ENCODE peak calls at places on chromosome 6, in ten cellular contexts. One of them, this sample, is unnamed.

GRCh38 chr6:111061493-111061892 is 25.8 kb upstream of the SLC16A10 start:
- DNase-seq in keratinocyte: no peak
- DNase-seq in T1000: peak
- DNase-seq in endodermal cell: no peak
- DNase-seq in NCI-H1105: no peak
- DNase-seq in B cell: no peak
- DNase-seq in Ammon's horn: no peak
- DNase-seq in D341Med: no peak
- DNase-seq in AG09309: no peak
- DNase-seq in iris pigment epithelial cell: peak
- DNase-seq in this sample: no peak

GRCh38 chr6:137203256-137203655 is 15.9 kb downstream of the IFNGR1 start:
- DNase-seq in keratinocyte: no peak
- DNase-seq in T1000: no peak
- DNase-seq in endodermal cell: no peak
- DNase-seq in NCI-H1105: no peak
- DNase-seq in B cell: no peak
- DNase-seq in Ammon's horn: no peak
- DNase-seq in D341Med: no peak
- DNase-seq in AG09309: no peak
- DNase-seq in iris pigment epithelial cell: no peak
- DNase-seq in this sample: no peak

GRCh38 chr6:79544299-79544927 is 7.2 kb upstream of the LCA5 start:
- DNase-seq in keratinocyte: no peak
- DNase-seq in T1000: no peak
- DNase-seq in endodermal cell: no peak
- DNase-seq in NCI-H1105: peak
- DNase-seq in B cell: no peak
- DNase-seq in Ammon's horn: peak
- DNase-seq in D341Med: no peak
- DNase-seq in AG09309: no peak
- DNase-seq in iris pigment epithelial cell: peak
- DNase-seq in this sample: no peak

GRCh38 chr6:28212510-28213212 is 12.4 kb upstream of the ZSCAN9 start:
- DNase-seq in keratinocyte: peak
- DNase-seq in T1000: peak
- DNase-seq in endodermal cell: peak
- DNase-seq in NCI-H1105: peak
- DNase-seq in B cell: peak
- DNase-seq in Ammon's horn: peak
- DNase-seq in D341Med: peak
- DNase-seq in AG09309: peak
- DNase-seq in iris pigment epithelial cell: peak
- DNase-seq in this sample: no peak

GRCh38 chr6:170554888-170555137 is 644 bp downstream of the TBP start:
- DNase-seq in keratinocyte: no peak
- DNase-seq in T1000: no peak
- DNase-seq in endodermal cell: no peak
- DNase-seq in NCI-H1105: no peak
- DNase-seq in B cell: no peak
- DNase-seq in Ammon's horn: no peak
- DNase-seq in D341Med: no peak
- DNase-seq in AG09309: no peak
- DNase-seq in iris pigment epithelial cell: no peak
- DNase-seq in this sample: no peak

GRCh38 chr6:10373642-10374359 is 41.1 kb downstream of the TFAP2A start:
- DNase-seq in keratinocyte: no peak
- DNase-seq in T1000: no peak
- DNase-seq in endodermal cell: no peak
- DNase-seq in NCI-H1105: no peak
- DNase-seq in B cell: no peak
- DNase-seq in Ammon's horn: no peak
- DNase-seq in D341Med: no peak
- DNase-seq in AG09309: peak
- DNase-seq in iris pigment epithelial cell: peak
- DNase-seq in this sample: no peak

GRCh38 chr6:143060806-143061596 is at the start of gene AIG1:
- DNase-seq in keratinocyte: no peak
- DNase-seq in T1000: no peak
- DNase-seq in endodermal cell: peak
- DNase-seq in NCI-H1105: peak
- DNase-seq in B cell: peak
- DNase-seq in Ammon's horn: peak
- DNase-seq in D341Med: no peak
- DNase-seq in AG09309: no peak
- DNase-seq in iris pigment epithelial cell: no peak
- DNase-seq in this sample: peak

GRCh38 chr6:107847844-107848802 is 24.0 kb upstream of the SCML4 start:
- DNase-seq in keratinocyte: peak
- DNase-seq in T1000: peak
- DNase-seq in endodermal cell: peak
- DNase-seq in NCI-H1105: peak
- DNase-seq in B cell: peak
- DNase-seq in Ammon's horn: peak
- DNase-seq in D341Med: peak
- DNase-seq in AG09309: peak
- DNase-seq in iris pigment epithelial cell: peak
- DNase-seq in this sample: peak

GRCh38 chr6:46993846-46994245 is 48.3 kb downstream of the ADGRF1 start:
- DNase-seq in keratinocyte: peak
- DNase-seq in T1000: peak
- DNase-seq in endodermal cell: no peak
- DNase-seq in NCI-H1105: no peak
- DNase-seq in B cell: no peak
- DNase-seq in Ammon's horn: no peak
- DNase-seq in D341Med: no peak
- DNase-seq in AG09309: peak
- DNase-seq in iris pigment epithelial cell: peak
- DNase-seq in this sample: no peak

GRCh38 chr6:69487688-69488087 is 309.1 kb downstream of the LMBRD1 start:
- DNase-seq in keratinocyte: no peak
- DNase-seq in T1000: no peak
- DNase-seq in endodermal cell: no peak
- DNase-seq in NCI-H1105: no peak
- DNase-seq in B cell: no peak
- DNase-seq in Ammon's horn: no peak
- DNase-seq in D341Med: no peak
- DNase-seq in AG09309: no peak
- DNase-seq in iris pigment epithelial cell: peak
- DNase-seq in this sample: no peak

GRCh38 chr6:104527761-104528415 is 331.8 kb downstream of the HACE1 start:
- DNase-seq in keratinocyte: no peak
- DNase-seq in T1000: no peak
- DNase-seq in endodermal cell: peak
- DNase-seq in NCI-H1105: no peak
- DNase-seq in B cell: no peak
- DNase-seq in Ammon's horn: peak
- DNase-seq in D341Med: peak
- DNase-seq in AG09309: no peak
- DNase-seq in iris pigment epithelial cell: peak
- DNase-seq in this sample: no peak

GRCh38 chr6:73803562-73804221 is 107.7 kb downstream of the CD109 start:
- DNase-seq in keratinocyte: no peak
- DNase-seq in T1000: no peak
- DNase-seq in endodermal cell: peak
- DNase-seq in NCI-H1105: peak
- DNase-seq in B cell: no peak
- DNase-seq in Ammon's horn: peak
- DNase-seq in D341Med: peak
- DNase-seq in AG09309: peak
- DNase-seq in iris pigment epithelial cell: peak
- DNase-seq in this sample: no peak

GRCh38 chr6:52904562-52905279 is 4.8 kb downstream of the GSTA3 start:
- DNase-seq in keratinocyte: no peak
- DNase-seq in T1000: no peak
- DNase-seq in endodermal cell: peak
- DNase-seq in NCI-H1105: no peak
- DNase-seq in B cell: peak
- DNase-seq in Ammon's horn: no peak
- DNase-seq in D341Med: peak
- DNase-seq in AG09309: no peak
- DNase-seq in iris pigment epithelial cell: peak
- DNase-seq in this sample: no peak

GRCh38 chr6:101445527-101445926 is 52.0 kb downstream of the GRIK2 start:
- DNase-seq in keratinocyte: no peak
- DNase-seq in T1000: no peak
- DNase-seq in endodermal cell: no peak
- DNase-seq in NCI-H1105: no peak
- DNase-seq in B cell: no peak
- DNase-seq in Ammon's horn: peak
- DNase-seq in D341Med: no peak
- DNase-seq in AG09309: peak
- DNase-seq in iris pigment epithelial cell: no peak
- DNase-seq in this sample: no peak

GRCh38 chr6:27867051-27867940 is 44.9 kb downstream of the OR2B2 start:
- DNase-seq in keratinocyte: no peak
- DNase-seq in T1000: no peak
- DNase-seq in endodermal cell: peak
- DNase-seq in NCI-H1105: peak
- DNase-seq in B cell: peak
- DNase-seq in Ammon's horn: peak
- DNase-seq in D341Med: peak
- DNase-seq in AG09309: no peak
- DNase-seq in iris pigment epithelial cell: peak
- DNase-seq in this sample: peak

GRCh38 chr6:39669117-39669690 is 56.0 kb downstream of the KIF6 start:
- DNase-seq in keratinocyte: no peak
- DNase-seq in T1000: no peak
- DNase-seq in endodermal cell: no peak
- DNase-seq in NCI-H1105: no peak
- DNase-seq in B cell: no peak
- DNase-seq in Ammon's horn: no peak
- DNase-seq in D341Med: no peak
- DNase-seq in AG09309: no peak
- DNase-seq in iris pigment epithelial cell: peak
- DNase-seq in this sample: no peak

GRCh38 chr6:133240511-133241087 is 558 bp upstream of the EYA4 start:
- DNase-seq in keratinocyte: no peak
- DNase-seq in T1000: no peak
- DNase-seq in endodermal cell: peak
- DNase-seq in NCI-H1105: no peak
- DNase-seq in B cell: no peak
- DNase-seq in Ammon's horn: no peak
- DNase-seq in D341Med: peak
- DNase-seq in AG09309: no peak
- DNase-seq in iris pigment epithelial cell: peak
- DNase-seq in this sample: no peak

GRCh38 chr6:506508-506907 is 115.0 kb downstream of the IRF4 start:
- DNase-seq in keratinocyte: no peak
- DNase-seq in T1000: no peak
- DNase-seq in endodermal cell: no peak
- DNase-seq in NCI-H1105: no peak
- DNase-seq in B cell: no peak
- DNase-seq in Ammon's horn: no peak
- DNase-seq in D341Med: no peak
- DNase-seq in AG09309: no peak
- DNase-seq in iris pigment epithelial cell: no peak
- DNase-seq in this sample: no peak

GRCh38 chr6:80095600-80095999 is 10.9 kb upstream of the BCKDHB start:
- DNase-seq in keratinocyte: no peak
- DNase-seq in T1000: no peak
- DNase-seq in endodermal cell: no peak
- DNase-seq in NCI-H1105: no peak
- DNase-seq in B cell: no peak
- DNase-seq in Ammon's horn: no peak
- DNase-seq in D341Med: no peak
- DNase-seq in AG09309: no peak
- DNase-seq in iris pigment epithelial cell: no peak
- DNase-seq in this sample: no peak

GRCh38 chr6:111730835-111731234 is 125.2 kb upstream of the TRAF3IP2 start:
- DNase-seq in keratinocyte: no peak
- DNase-seq in T1000: no peak
- DNase-seq in endodermal cell: peak
- DNase-seq in NCI-H1105: no peak
- DNase-seq in B cell: no peak
- DNase-seq in Ammon's horn: peak
- DNase-seq in D341Med: no peak
- DNase-seq in AG09309: no peak
- DNase-seq in iris pigment epithelial cell: no peak
- DNase-seq in this sample: no peak

GRCh38 chr6:25237579-25237978 is 41.6 kb upstream of the CARMIL1 start:
- DNase-seq in keratinocyte: no peak
- DNase-seq in T1000: no peak
- DNase-seq in endodermal cell: no peak
- DNase-seq in NCI-H1105: no peak
- DNase-seq in B cell: no peak
- DNase-seq in Ammon's horn: no peak
- DNase-seq in D341Med: no peak
- DNase-seq in AG09309: peak
- DNase-seq in iris pigment epithelial cell: no peak
- DNase-seq in this sample: no peak

GRCh38 chr6:7787137-7787575 is 61.3 kb downstream of the BMP6 start:
- DNase-seq in keratinocyte: no peak
- DNase-seq in T1000: no peak
- DNase-seq in endodermal cell: no peak
- DNase-seq in NCI-H1105: no peak
- DNase-seq in B cell: no peak
- DNase-seq in Ammon's horn: peak
- DNase-seq in D341Med: no peak
- DNase-seq in AG09309: peak
- DNase-seq in iris pigment epithelial cell: peak
- DNase-seq in this sample: no peak

GRCh38 chr6:2739335-2739734 is 11.4 kb downstream of the MYLK4 start:
- DNase-seq in keratinocyte: no peak
- DNase-seq in T1000: no peak
- DNase-seq in endodermal cell: no peak
- DNase-seq in NCI-H1105: no peak
- DNase-seq in B cell: no peak
- DNase-seq in Ammon's horn: no peak
- DNase-seq in D341Med: no peak
- DNase-seq in AG09309: no peak
- DNase-seq in iris pigment epithelial cell: peak
- DNase-seq in this sample: no peak

GRCh38 chr6:83536034-83536646 is 23.8 kb downstream of the PRSS35 start:
- DNase-seq in keratinocyte: no peak
- DNase-seq in T1000: no peak
- DNase-seq in endodermal cell: peak
- DNase-seq in NCI-H1105: no peak
- DNase-seq in B cell: peak
- DNase-seq in Ammon's horn: peak
- DNase-seq in D341Med: peak
- DNase-seq in AG09309: no peak
- DNase-seq in iris pigment epithelial cell: peak
- DNase-seq in this sample: peak

GRCh38 chr6:38305995-38306681 is 333.6 kb downstream of the BTBD9 start:
- DNase-seq in keratinocyte: no peak
- DNase-seq in T1000: no peak
- DNase-seq in endodermal cell: no peak
- DNase-seq in NCI-H1105: no peak
- DNase-seq in B cell: no peak
- DNase-seq in Ammon's horn: no peak
- DNase-seq in D341Med: no peak
- DNase-seq in AG09309: no peak
- DNase-seq in iris pigment epithelial cell: no peak
- DNase-seq in this sample: no peak

GRCh38 chr6:46773201-46773855 is 19.9 kb upstream of the MEP1A start:
- DNase-seq in keratinocyte: no peak
- DNase-seq in T1000: no peak
- DNase-seq in endodermal cell: no peak
- DNase-seq in NCI-H1105: no peak
- DNase-seq in B cell: no peak
- DNase-seq in Ammon's horn: no peak
- DNase-seq in D341Med: no peak
- DNase-seq in AG09309: no peak
- DNase-seq in iris pigment epithelial cell: no peak
- DNase-seq in this sample: no peak

GRCh38 chr6:150280703-150281102 is 88.1 kb upstream of the IYD start:
- DNase-seq in keratinocyte: no peak
- DNase-seq in T1000: no peak
- DNase-seq in endodermal cell: no peak
- DNase-seq in NCI-H1105: no peak
- DNase-seq in B cell: no peak
- DNase-seq in Ammon's horn: no peak
- DNase-seq in D341Med: no peak
- DNase-seq in AG09309: no peak
- DNase-seq in iris pigment epithelial cell: no peak
- DNase-seq in this sample: no peak

GRCh38 chr6:5752282-5752681 is 254.4 kb downstream of the NRN1 start:
- DNase-seq in keratinocyte: no peak
- DNase-seq in T1000: no peak
- DNase-seq in endodermal cell: peak
- DNase-seq in NCI-H1105: no peak
- DNase-seq in B cell: no peak
- DNase-seq in Ammon's horn: peak
- DNase-seq in D341Med: peak
- DNase-seq in AG09309: peak
- DNase-seq in iris pigment epithelial cell: peak
- DNase-seq in this sample: no peak

This sample was measured in natural killer cell.